ENCODE peak calls at places on chromosomes 5 and 9, in nine cellular contexts. V is HepG2; H is GM12865; F is activated CD8-positive, alpha-beta memory T cell treated with anti-CD3 and anti-CD28 coated beads, Interleukin-2, amount 50 U/mL, for 4 hours; M is ecto neural progenitor cell; D is fibroblast of pulmonary artery; T is HT1080; A is ovary; Y is naive thymus-derived CD4-positive, alpha-beta T cell. S is an unnamed sample.
A peak's percentile ranks its signal among the peaks of the same experiment; 100 is the strongest.

GRCh38 chr9:118009585-118009984 is 305.4 kb downstream of the TLR4 start:
- DNase-seq in D (no peak), Y (no peak), T (no peak), M (no peak), A (no peak), V (no peak), F (no peak), H (no peak), S (no peak)

GRCh38 chr9:123265833-123266232 is 2.6 kb downstream of the STRBP start:
- DNase-seq in M (no peak), Y (no peak), V (no peak), D (no peak), A (no peak), T (no peak), H (peak; percentile 46), F (no peak), S (no peak)

GRCh38 chr5:1521671-1522600 is 1.8 kb downstream of the LPCAT1 start:
- DNase-seq in H (no peak), M (peak; percentile 54), Y (peak; percentile 6), T (peak; percentile 96), V (peak; percentile 21), D (peak; percentile 70), F (no peak), A (peak; percentile 21), S (peak; percentile 43)

GRCh38 chr5:73447234-73448071 is 1.1 kb downstream of the FOXD1 start:
- DNase-seq in F (peak; percentile 41), D (peak; percentile 60), A (peak; percentile 48), T (peak; percentile 75), M (peak; percentile 80), Y (peak; percentile 44), V (no peak), H (peak; percentile 47), S (peak; percentile 67)

GRCh38 chr5:141637266-141637692 is 482 bp downstream of the RELL2 start:
- DNase-seq in F (peak; percentile 61), T (no peak), Y (peak; percentile 44), H (peak; percentile 50), A (peak; percentile 60), V (no peak), D (no peak), M (peak; percentile 66), S (peak; percentile 73)

GRCh38 chr5:53087171-53087570 is 22.4 kb downstream of the MOCS2 start:
- DNase-seq in H (no peak), A (no peak), F (no peak), T (no peak), Y (no peak), D (no peak), V (no peak), M (no peak), S (no peak)

GRCh38 chr5:145345883-145346282 is 489.3 kb downstream of the PRELID2 start:
- DNase-seq in M (no peak), T (no peak), H (no peak), Y (no peak), D (no peak), V (no peak), A (no peak), F (no peak), S (no peak)

GRCh38 chr9:136619742-136620440 is 42.8 kb upstream of the EGFL7 start:
- DNase-seq in D (no peak), T (peak; percentile 29), V (peak; percentile 65), M (no peak), Y (no peak), F (no peak), A (no peak), H (peak; percentile 35), S (peak; percentile 85)

GRCh38 chr5:35999547-35999946 is 8.4 kb upstream of the UGT3A1 start:
- DNase-seq in A (no peak), Y (no peak), T (no peak), F (no peak), V (no peak), H (no peak), D (no peak), M (no peak), S (no peak)

GRCh38 chr9:131276107-131276888 is at the start of gene FAM78A:
- DNase-seq in A (peak; percentile 47), V (no peak), Y (no peak), F (peak; percentile 54), D (no peak), M (peak; percentile 74), H (peak; percentile 72), T (no peak), S (peak; percentile 67)

GRCh38 chr5:6545770-6546690 is 86.8 kb downstream of the NSUN2 start:
- DNase-seq in A (no peak), M (peak; percentile 39), V (no peak), D (no peak), T (no peak), F (no peak), Y (no peak), H (no peak), S (no peak)

GRCh38 chr9:114674798-114675554 is 7.0 kb downstream of the TEX48 start:
- DNase-seq in M (no peak), A (no peak), F (no peak), V (no peak), D (no peak), H (no peak), Y (no peak), T (no peak), S (no peak)

GRCh38 chr5:138054863-138055558 is 22.1 kb upstream of the FAM13B start:
- DNase-seq in V (peak; percentile 22), A (no peak), M (peak; percentile 55), H (no peak), T (peak; percentile 57), Y (no peak), D (peak; percentile 16), F (no peak), S (no peak)

GRCh38 chr9:85516976-85517637 is 224.6 kb downstream of the AGTPBP1 start:
- DNase-seq in Y (no peak), F (no peak), T (peak; percentile 12), A (no peak), H (no peak), V (no peak), D (no peak), M (no peak), S (no peak)

GRCh38 chr9:35666547-35666946 is 1.6 kb upstream of the ARHGEF39 start:
- DNase-seq in F (no peak), A (no peak), V (no peak), Y (no peak), D (no peak), H (peak; percentile 41), T (no peak), M (no peak), S (no peak)

GRCh38 chr9:129885018-129885669 is 49.9 kb downstream of the USP20 start:
- DNase-seq in F (no peak), V (peak; percentile 33), Y (no peak), D (no peak), M (peak; percentile 63), T (no peak), H (peak; percentile 76), A (peak; percentile 48), S (peak; percentile 45)

S was measured in right cardiac atrium.